ENCODE peak calls at places on chromosomes 7 and 10, in six cellular contexts. G is iPS DF 6.9, Q is astrocyte of the cerebellum, B is cardiac fibroblast, O is fibroblast of pulmonary artery, N is NT2/D1. I is an unnamed sample.

GRCh38 chr10:61066661-61067353 is 122.8 kb upstream of the RHOBTB1 start:
- DNase-seq in G (no peak), Q (no peak), B (no peak), O (no peak), N (no peak), I (peak)

GRCh38 chr7:124536156-124536762 is 229.3 kb downstream of the GPR37 start:
- DNase-seq in G (no peak), Q (no peak), B (no peak), O (no peak), N (no peak), I (no peak)

GRCh38 chr10:97332586-97333350 is 1.8 kb downstream of the FRAT2 start:
- DNase-seq in G (no peak), Q (peak), B (peak), O (peak), N (no peak), I (peak)

GRCh38 chr10:16965740-16966447 is 148.7 kb upstream of the RSU1 start:
- DNase-seq in G (peak), Q (peak), B (peak), O (peak), N (peak), I (peak)

GRCh38 chr10:17910144-17910789 is 41.5 kb upstream of the SLC39A12 start:
- DNase-seq in G (peak), Q (peak), B (peak), O (peak), N (peak), I (peak)

GRCh38 chr7:104986623-104987259 is 27.3 kb upstream of the KMT2E start:
- DNase-seq in G (no peak), Q (no peak), B (no peak), O (no peak), N (no peak), I (no peak)

GRCh38 chr10:110857265-110858158 is 14.2 kb upstream of the PDCD4 start:
- DNase-seq in G (no peak), Q (no peak), B (peak), O (peak), N (no peak), I (peak)

GRCh38 chr10:69733791-69734261 is 67.9 kb upstream of the COL13A1 start:
- DNase-seq in G (no peak), Q (peak), B (peak), O (peak), N (no peak), I (peak)

GRCh38 chr10:21600804-21601512 is 66.9 kb downstream of the MLLT10 start:
- DNase-seq in G (no peak), Q (no peak), B (no peak), O (no peak), N (no peak), I (peak)

GRCh38 chr10:5679036-5679435 is 5.6 kb upstream of the TASOR2 start:
- DNase-seq in G (no peak), Q (no peak), B (no peak), O (no peak), N (no peak), I (no peak)

GRCh38 chr7:1247527-1248041 is 14.9 kb downstream of the UNCX start:
- DNase-seq in G (no peak), Q (no peak), B (no peak), O (no peak), N (no peak), I (no peak)

GRCh38 chr7:125644113-125644512 is 714.5 kb upstream of the POT1 start:
- DNase-seq in G (no peak), Q (no peak), B (no peak), O (no peak), N (no peak), I (no peak)

GRCh38 chr10:75592888-75593643 is 161.6 kb downstream of the LRMDA start:
- DNase-seq in G (no peak), Q (no peak), B (no peak), O (peak), N (no peak), I (peak)

GRCh38 chr7:137695494-137695893 is 151.3 kb downstream of the DGKI start:
- DNase-seq in G (no peak), Q (no peak), B (no peak), O (no peak), N (no peak), I (no peak)

GRCh38 chr10:62062752-62063512 is 161.4 kb downstream of the ARID5B start:
- DNase-seq in G (no peak), Q (no peak), B (no peak), O (no peak), N (no peak), I (no peak)

GRCh38 chr10:78806805-78807221 is 262.0 kb upstream of the ZMIZ1 start:
- DNase-seq in G (no peak), Q (no peak), B (no peak), O (no peak), N (no peak), I (no peak)

GRCh38 chr7:71444130-71444529 is 312.2 kb downstream of the GALNT17 start:
- DNase-seq in G (no peak), Q (no peak), B (no peak), O (no peak), N (no peak), I (no peak)

DNA sequence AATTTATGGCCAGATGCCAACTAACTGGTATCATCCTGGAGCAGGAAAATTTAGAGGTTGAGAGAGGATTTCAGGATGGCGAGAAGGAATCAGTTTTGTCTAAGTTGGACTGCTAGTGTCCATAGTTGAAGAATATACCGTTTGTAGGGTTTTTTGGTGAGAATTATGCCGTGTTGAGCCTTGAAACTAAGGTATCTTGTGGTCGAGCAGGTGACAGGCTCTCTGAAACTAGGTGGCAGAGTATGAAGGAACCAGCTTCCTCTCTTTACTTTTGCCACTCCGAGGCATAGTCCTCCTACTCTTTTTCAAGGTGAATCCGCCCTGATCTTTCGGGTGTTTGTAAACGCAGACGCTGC is 9.7 kb downstream of the MDFIC start:
- DNase-seq in G (no peak), Q (no peak), B (no peak), O (no peak), N (no peak), I (no peak)
- H3K4me3 ChIP-seq in G (no peak), Q (no peak), B (no peak), O (no peak), N (no peak), I (no peak)

DNA sequence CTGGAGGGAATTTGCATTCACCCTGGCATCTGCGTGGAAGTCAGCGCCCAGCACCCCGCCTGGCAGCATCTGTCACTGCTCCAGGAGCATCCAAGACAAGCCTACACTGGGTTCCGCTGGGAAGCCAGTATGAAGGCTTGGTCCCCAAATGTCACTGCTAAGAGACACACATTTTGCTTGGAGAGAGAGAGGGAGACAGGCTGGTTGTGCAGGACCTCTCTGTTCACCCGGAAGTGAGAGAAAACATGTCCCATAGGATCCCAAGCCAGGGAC is 119.5 kb downstream of the SEC23IP start:
- DNase-seq in G (no peak), Q (no peak), B (no peak), O (no peak), N (no peak), I (no peak)
- H3K4me3 ChIP-seq in G (no peak), Q (no peak), B (no peak), O (no peak), N (no peak), I (no peak)

DNA sequence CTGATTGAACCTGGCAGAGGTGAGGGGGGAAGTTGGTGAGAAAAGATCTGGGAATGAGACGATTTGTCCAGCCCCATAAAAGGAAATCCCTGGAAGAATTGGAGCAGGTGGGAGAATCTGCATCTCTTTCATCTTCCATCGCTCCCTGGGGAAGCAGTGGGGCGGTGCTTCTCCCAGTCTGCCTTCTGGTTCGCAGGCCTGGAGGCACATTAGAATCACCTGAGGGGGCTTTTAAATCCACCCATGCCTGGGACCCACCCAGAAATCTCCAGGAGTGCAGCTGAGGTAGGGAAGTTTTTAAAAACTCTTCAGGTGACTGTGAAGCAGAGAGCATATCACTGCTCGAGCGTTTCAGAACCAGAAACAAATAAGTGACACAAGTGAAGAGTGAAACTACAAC is 26.7 kb upstream of the SYPL1 start:
- DNase-seq in G (no peak), Q (no peak), B (no peak), O (no peak), N (no peak), I (no peak)
- H3K4me3 ChIP-seq in G (no peak), Q (no peak), B (no peak), O (no peak), N (no peak), I (no peak)

GRCh38 chr10:650691-651615 is 38.5 kb downstream of the DIP2C start:
- DNase-seq in G (no peak), Q (no peak), B (no peak), O (no peak), N (no peak), I (no peak)
- H3K4me3 ChIP-seq in G (no peak), Q (no peak), B (no peak), O (no peak), N (no peak), I (no peak)

DNA sequence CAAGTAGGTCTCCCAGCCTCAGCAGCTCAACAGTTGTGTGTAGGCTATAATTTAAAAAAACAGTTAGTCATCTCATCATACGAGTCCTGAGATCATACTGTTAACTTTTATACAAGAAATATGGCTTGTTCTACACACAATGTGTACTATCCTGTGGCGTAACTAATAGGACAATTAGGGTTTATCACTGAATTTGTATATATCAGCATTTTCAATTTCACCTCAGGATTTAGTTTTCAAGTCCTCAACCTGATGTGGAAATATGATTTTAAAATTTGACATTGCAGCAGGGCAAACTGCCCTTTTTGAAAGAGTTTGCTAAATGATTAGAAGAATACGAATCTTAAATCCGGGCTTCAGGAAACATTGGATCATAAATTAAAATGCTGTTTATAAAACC is 237.2 kb upstream of the CTBP2 start:
- DNase-seq in G (no peak), Q (no peak), B (no peak), O (no peak), N (no peak), I (no peak)
- H3K4me3 ChIP-seq in G (no peak), Q (no peak), B (no peak), O (no peak), N (no peak), I (no peak)

GRCh38 chr10:73954737-73955136 is 43.2 kb upstream of the VCL start:
- DNase-seq in G (no peak), Q (no peak), B (no peak), O (no peak), N (no peak), I (no peak)
- H3K4me3 ChIP-seq in G (no peak), Q (no peak), B (no peak), O (no peak), N (no peak), I (no peak)

GRCh38 chr7:44063547-44063893 is 1.8 kb downstream of the PGAM2 start:
- DNase-seq in G (no peak), Q (no peak), B (no peak), O (no peak), N (no peak), I (no peak)
- H3K4me3 ChIP-seq in G (no peak), Q (no peak), B (no peak), O (no peak), N (peak), I (no peak)

GRCh38 chr10:11824376-11824775 is 1.2 kb downstream of the PROSER2 start:
- DNase-seq in G (no peak), Q (no peak), B (peak), O (peak), N (no peak), I (peak)
- H3K4me3 ChIP-seq in G (no peak), Q (peak), B (peak), O (peak), N (no peak), I (peak)

GRCh38 chr10:88999629-89000028 is 9.0 kb downstream of the FAS start:
- DNase-seq in G (no peak), Q (no peak), B (peak), O (peak), N (no peak), I (peak)
- H3K4me3 ChIP-seq in G (no peak), Q (no peak), B (no peak), O (peak), N (no peak), I (no peak)

DNA sequence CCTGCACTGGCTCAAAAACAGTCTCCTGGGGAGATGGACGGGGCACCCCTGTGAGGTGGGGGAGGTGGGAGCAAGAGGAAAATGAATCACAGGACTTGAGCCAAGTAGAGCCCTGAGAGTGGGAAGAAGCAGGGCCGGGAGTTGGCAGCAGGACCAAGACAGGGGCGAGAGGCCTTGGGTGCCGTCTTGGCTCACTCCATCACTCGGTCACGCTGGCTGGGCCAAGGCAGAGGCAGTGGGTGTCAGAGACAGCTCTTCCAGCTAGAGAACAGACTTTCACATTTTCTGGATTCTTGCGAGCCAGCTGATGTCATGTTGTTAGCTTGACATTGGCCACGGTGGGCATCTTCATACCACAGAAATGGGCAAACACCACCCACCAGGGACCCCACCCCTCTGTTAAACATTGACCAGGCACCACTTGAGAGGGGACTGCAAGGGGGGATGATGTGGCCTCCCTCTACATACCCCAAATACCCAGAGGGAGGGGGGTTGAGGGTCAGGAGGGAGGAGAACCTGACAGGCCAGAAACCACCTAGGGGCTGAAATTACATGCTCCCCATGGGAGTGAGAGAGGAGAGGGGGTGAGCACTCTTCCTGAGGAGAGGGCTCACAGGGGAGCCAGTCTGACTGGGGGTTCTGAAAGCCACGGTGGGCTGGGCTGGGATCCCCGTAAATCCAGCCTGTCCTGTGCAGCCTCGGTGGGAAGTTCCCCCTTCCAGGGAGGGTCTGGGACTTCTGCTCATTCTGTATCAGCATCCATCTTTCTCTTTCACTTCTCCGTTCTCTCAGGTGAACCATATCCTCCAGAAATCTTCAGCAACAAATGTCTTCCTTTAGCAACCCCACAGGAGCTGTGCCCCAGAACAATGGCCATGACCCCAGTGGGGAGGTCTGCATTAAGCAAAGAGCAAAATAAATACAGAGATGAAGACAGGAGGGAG is 19.6 kb downstream of the CAMK2B start:
- DNase-seq in G (no peak), Q (no peak), B (no peak), O (no peak), N (no peak), I (no peak)
- H3K4me3 ChIP-seq in G (no peak), Q (no peak), B (no peak), O (no peak), N (no peak), I (no peak)